ENCODE peak calls at places on chromosome 16, in eight cellular contexts. F, S, R, Z, L, P, N and T are unnamed samples.

GRCh38 chr16:57773680-57774295 is 28.5 kb downstream of the KIFC3 start:
- DNase-seq in F (no peak), S (peak), R (no peak), Z (no peak), L (no peak), P (no peak), N (no peak), T (no peak)

GRCh38 chr16:74738134-74738541 is 36.5 kb downstream of the FA2H start:
- DNase-seq in F (no peak), S (peak), R (no peak), Z (no peak), L (no peak), P (no peak), N (no peak), T (no peak)

GRCh38 chr16:87644186-87644585 is 41.9 kb downstream of the JPH3 start:
- DNase-seq in F (no peak), S (no peak), R (no peak), Z (no peak), L (no peak), P (no peak), N (no peak), T (no peak)

GRCh38 chr16:68374961-68375660 is 64.3 kb downstream of the PRMT7 start:
- DNase-seq in F (no peak), S (no peak), R (no peak), Z (no peak), L (no peak), P (no peak), N (no peak), T (no peak)

GRCh38 chr16:1426734-1427451 is 4.0 kb upstream of the PERCC1 start:
- DNase-seq in F (no peak), S (no peak), R (no peak), Z (no peak), L (no peak), P (no peak), N (no peak), T (peak)

GRCh38 chr16:30028438-30029093 is 2.5 kb downstream of the TLCD3B start:
- DNase-seq in F (no peak), S (no peak), R (no peak), Z (no peak), L (no peak), P (no peak), N (no peak), T (no peak)

GRCh38 chr16:48041861-48042435 is 113.8 kb downstream of the ABCC12 start:
- DNase-seq in F (no peak), S (peak), R (no peak), Z (no peak), L (no peak), P (peak), N (no peak), T (no peak)

GRCh38 chr16:27429981-27430441 is 28.0 kb downstream of the IL21R start:
- DNase-seq in F (no peak), S (no peak), R (no peak), Z (no peak), L (no peak), P (no peak), N (no peak), T (no peak)

GRCh38 chr16:14958970-14959369 is 15.9 kb upstream of the PDXDC1 start:
- DNase-seq in F (no peak), S (no peak), R (no peak), Z (no peak), L (no peak), P (no peak), N (peak), T (no peak)